ENCODE peak calls at places on chromosomes 12 and 14, in five cellular contexts. W is upper lobe of left lung, J is GM12878, T is K562, Z is HepG2. A is an unnamed sample.
A peak's percentile ranks its signal among the peaks of the same experiment; 100 is the strongest.

GRCh38 chr14:73014105-73014504 is 12.8 kb downstream of the ZFYVE1 start:
- ATAC-seq in J (peak; percentile 97), T (no peak), Z (no peak), W (no peak), A (no peak)

GRCh38 chr12:6279256-6279628 is 31.2 kb upstream of the PLEKHG6 start:
- ATAC-seq in J (no peak), W (no peak), Z (no peak), T (no peak), A (no peak)

GRCh38 chr14:100888789-100889315 is 14.7 kb downstream of the RTL1 start:
- ATAC-seq in J (no peak), T (no peak), Z (no peak), W (no peak), A (no peak)

GRCh38 chr12:66282244-66282643 is 20.0 kb upstream of the HELB start:
- ATAC-seq in W (no peak), T (no peak), Z (no peak), J (no peak), A (no peak)

GRCh38 chr12:45667761-45668160 is 61.7 kb upstream of the ARID2 start:
- ATAC-seq in T (no peak), Z (no peak), J (no peak), W (no peak), A (no peak)

GRCh38 chr12:46908236-46908935 is 82.6 kb upstream of the SLC38A4 start:
- ATAC-seq in W (no peak), J (peak; percentile 15), Z (no peak), T (no peak), A (no peak)

GRCh38 chr12:1933342-1933992 is 15.0 kb upstream of the CACNA2D4 start:
- ATAC-seq in J (peak; percentile 88), Z (peak; percentile 66), T (no peak), W (no peak), A (no peak)

GRCh38 chr12:51200806-51201205 is 17.1 kb downstream of the POU6F1 start:
- ATAC-seq in J (no peak), Z (no peak), T (peak; percentile 15), W (no peak), A (no peak)

GRCh38 chr12:27696864-27697564 is 767 bp downstream of the REP15 start:
- ATAC-seq in W (no peak), T (no peak), Z (peak; percentile 63), J (no peak), A (no peak)

GRCh38 chr12:619346-619745 is 43.9 kb downstream of the NINJ2 start:
- ATAC-seq in J (no peak), T (no peak), W (peak; percentile 57), Z (no peak), A (no peak)

GRCh38 chr12:47891356-47891755 is 13.4 kb downstream of the VDR start:
- ATAC-seq in T (no peak), Z (no peak), W (no peak), J (no peak), A (no peak)

GRCh38 chr12:6626654-6627283 is 9.0 kb downstream of the LPAR5 start:
- ATAC-seq in Z (peak; percentile 68), T (peak; percentile 95), J (peak; percentile 67), W (no peak), A (no peak)

GRCh38 chr12:83318386-83318971 is 631.8 kb downstream of the TMTC2 start:
- ATAC-seq in Z (no peak), J (no peak), T (no peak), W (no peak), A (no peak)

DNA sequence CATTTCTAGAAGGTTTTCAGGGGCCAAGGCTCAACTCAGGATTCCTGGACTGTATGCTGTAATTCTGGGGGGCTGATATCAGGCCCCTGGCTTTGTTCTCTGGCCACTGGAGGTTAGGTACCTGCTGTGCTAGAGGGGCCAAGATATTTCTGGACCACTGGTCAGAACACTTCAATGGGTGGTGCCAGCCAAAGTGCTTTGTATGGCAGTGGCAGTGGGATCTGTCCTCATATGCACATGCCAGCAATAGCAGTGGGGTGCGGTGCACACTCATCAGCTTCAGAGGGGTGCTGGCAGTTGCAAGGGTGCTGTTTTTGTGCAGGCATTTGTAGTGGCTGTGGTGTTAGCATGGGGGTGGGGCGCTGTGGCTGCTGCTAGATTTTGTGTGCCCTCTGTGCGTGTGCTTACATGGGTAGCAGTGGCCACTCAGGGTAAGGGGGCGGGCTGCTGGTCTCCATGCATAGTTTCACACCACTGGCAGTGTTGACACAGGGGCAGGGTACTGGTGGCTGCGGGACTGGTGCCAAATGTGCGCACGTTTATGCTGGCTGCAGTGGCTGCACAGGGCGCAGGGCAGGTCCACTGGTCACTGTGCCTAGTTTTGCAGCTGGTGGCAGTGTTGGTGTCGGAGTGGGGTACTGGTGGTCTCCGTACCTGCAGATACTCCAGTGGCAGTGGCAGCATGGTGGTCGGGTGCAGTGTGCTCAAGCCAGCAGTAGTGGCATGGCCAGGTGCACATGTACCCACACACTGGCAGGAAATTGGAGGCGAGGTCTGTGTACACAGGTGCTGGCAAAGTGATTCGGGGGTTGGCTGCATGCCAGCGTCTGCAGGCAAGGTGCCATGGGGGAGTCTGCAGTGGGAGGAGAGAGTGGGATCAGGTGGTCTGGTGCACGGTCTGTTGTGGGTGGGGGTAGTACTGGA is 12.6 kb downstream of the NOPCHAP1 start:
- ATAC-seq in W (peak; percentile 57), J (no peak), T (no peak), Z (no peak), A (no peak)
- TF ChIP-seq EP300 in W (no peak), J (no peak), T (no peak), Z (no peak), A (no peak)

GRCh38 chr12:3363608-3364007 is 127.4 kb upstream of the PRMT8 start:
- ATAC-seq in W (no peak), J (peak; percentile 33), Z (no peak), T (no peak), A (peak; percentile 46)

GRCh38 chr12:3365416-3366385 is 125.3 kb upstream of the PRMT8 start:
- ATAC-seq in T (no peak), W (no peak), J (no peak), Z (peak; percentile 80), A (peak; percentile 43)

GRCh38 chr12:3364661-3365264 is 126.2 kb upstream of the PRMT8 start:
- ATAC-seq in Z (no peak), T (no peak), W (no peak), J (no peak), A (no peak)

GRCh38 chr12:3362751-3363150 is 128.3 kb upstream of the PRMT8 start:
- ATAC-seq in W (no peak), T (no peak), J (no peak), Z (no peak), A (no peak)

GRCh38 chr12:3364226-3364625 is 126.8 kb upstream of the PRMT8 start:
- ATAC-seq in Z (no peak), J (no peak), T (no peak), W (no peak), A (no peak)
- H3K27me3 ChIP-seq in Z (peaks cover 62% of the 10 kb centered on the region), J (peaks cover 10% of the 10 kb centered on the region), T (peaks cover 5% of the 10 kb centered on the region), W (no peaks in the 10 kb centered on the region), A (peaks cover 76% of the 10 kb centered on the region)

GRCh38 chr12:57591567-57592325 is 754 bp downstream of the PIP4K2C start:
- ATAC-seq in Z (peak; percentile 82), W (peak; percentile 80), T (peak; percentile 80), J (peak; percentile 55), A (peak; percentile 52)

GRCh38 chr12:57590536-57590891 is 478 bp upstream of the PIP4K2C start:
- ATAC-seq in J (peak; percentile 4), Z (peak; percentile 30), W (no peak), T (peak; percentile 11), A (no peak)

GRCh38 chr12:57592551-57593165 is 1.7 kb downstream of the PIP4K2C start:
- ATAC-seq in Z (no peak), T (no peak), J (no peak), W (no peak), A (no peak)

GRCh38 chr12:57593187-57593586 is 2.2 kb downstream of the PIP4K2C start:
- ATAC-seq in J (no peak), Z (no peak), W (no peak), T (no peak), A (no peak)

DNA sequence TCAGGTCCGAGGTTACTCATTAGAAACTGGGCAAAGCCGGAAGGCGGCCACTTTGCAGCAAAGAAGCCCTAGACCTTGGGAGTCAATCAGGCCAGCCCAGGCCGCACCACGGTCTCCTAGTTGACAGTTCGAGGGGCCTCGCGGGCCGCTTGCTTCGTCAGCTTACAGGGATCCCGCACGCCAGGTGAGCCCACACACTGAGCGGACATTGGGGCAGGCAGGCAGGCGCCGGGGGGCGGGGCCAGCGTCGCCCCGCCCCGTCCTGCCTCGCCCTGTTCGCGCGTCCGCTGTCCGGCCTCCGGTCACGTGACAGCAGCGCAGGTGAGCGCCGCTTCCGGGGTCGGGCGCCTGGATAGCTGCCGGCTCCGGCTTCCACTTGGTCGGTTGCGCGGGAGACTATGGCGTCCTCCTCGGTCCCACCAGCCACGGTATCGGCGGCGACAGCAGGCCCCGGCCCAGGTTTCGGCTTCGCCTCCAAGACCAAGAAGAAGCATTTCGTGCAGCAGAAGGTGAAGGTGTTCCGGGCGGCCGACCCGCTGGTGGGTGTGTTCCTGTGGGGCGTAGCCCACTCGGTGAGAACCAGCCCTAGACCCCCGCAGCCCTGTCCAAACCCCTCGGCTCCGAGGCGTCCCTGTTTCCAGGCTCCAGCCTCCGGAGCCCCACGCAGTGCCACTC is at the start of gene PIP4K2C:
- ATAC-seq in J (peak; percentile 99), T (peak; percentile 96), W (peak; percentile 96), Z (peak; percentile 93), A (peak; percentile 93)
- TF ChIP-seq EP300 in J (no peak), T (no peak), W (no peak), Z (peak; percentile 18), A (no peak)

GRCh38 chr12:63212316-63212715 is 61.3 kb upstream of the AVPR1A start:
- ATAC-seq in Z (no peak), W (no peak), T (no peak), J (no peak), A (no peak)
- H3K27me3 ChIP-seq in Z (no peaks in the 10 kb centered on the region), W (no peaks in the 10 kb centered on the region), T (no peaks in the 10 kb centered on the region), J (no peaks in the 10 kb centered on the region), A (no peaks in the 10 kb centered on the region)

GRCh38 chr14:83170165-83170564 is 1636.5 kb upstream of the SEL1L start:
- ATAC-seq in J (no peak), W (no peak), T (no peak), Z (no peak), A (no peak)

GRCh38 chr14:83162351-83162929 is 1628.8 kb upstream of the SEL1L start:
- ATAC-seq in W (no peak), J (peak; percentile 66), Z (no peak), T (no peak), A (no peak)

GRCh38 chr14:83163016-83163415 is 1629.4 kb upstream of the SEL1L start:
- ATAC-seq in W (no peak), J (peak; percentile 37), Z (no peak), T (no peak), A (no peak)

GRCh38 chr14:83164016-83164415 is 1630.4 kb upstream of the SEL1L start:
- ATAC-seq in Z (no peak), W (no peak), T (no peak), J (peak; percentile 37), A (no peak)

GRCh38 chr14:83164591-83164990 is 1630.9 kb upstream of the SEL1L start:
- ATAC-seq in J (no peak), Z (no peak), W (no peak), T (no peak), A (no peak)
- TF ChIP-seq EP300 in J (no peak), Z (no peak), W (no peak), T (no peak), A (no peak)

GRCh38 chr12:53701518-53702264 is 25.6 kb downstream of the CALCOCO1 start:
- ATAC-seq in T (peak; percentile 99), J (peak; percentile 99), W (peak; percentile 89), Z (peak; percentile 97), A (peak; percentile 92)
- H3K27me3 ChIP-seq in T (peaks cover 47% of the 10 kb centered on the region), J (peaks cover 8% of the 10 kb centered on the region), W (no peaks in the 10 kb centered on the region), Z (peaks cover 45% of the 10 kb centered on the region), A (peaks cover 94% of the 10 kb centered on the region)

GRCh38 chr12:49201595-49202295 is 12.9 kb upstream of the TUBA1A start:
- ATAC-seq in T (peak; percentile 66), J (peak; percentile 27), W (peak; percentile 43), Z (no peak), A (peak; percentile 29)
- TF ChIP-seq EP300 in T (no peak), J (no peak), W (no peak), Z (no peak), A (no peak)